ENCODE peak calls at places on chromosomes 4 and X, in six cellular contexts. I is HCT116, M is NB4, X is transverse colon, W is sigmoid colon, S is adrenal gland. E is an unnamed sample.
A peak's percentile ranks its signal among the peaks of the same experiment; 100 is the strongest.

GRCh38 chrX:39519566-39520301 is 578.0 kb downstream of the BCOR start:
- DNase-seq in I (no peak), M (no peak), X (no peak), W (no peak), S (no peak), E (no peak)

GRCh38 chrX:33307954-33308353 is 96.6 kb upstream of the DMD start:
- DNase-seq in I (no peak), M (no peak), X (no peak), W (no peak), S (peak; percentile 1), E (no peak)

GRCh38 chr4:16496501-16496900 is 270.2 kb upstream of the TAPT1 start:
- DNase-seq in I (no peak), M (no peak), X (no peak), W (no peak), S (peak; percentile 82), E (no peak)

GRCh38 chr4:85166318-85166717 is 199.8 kb upstream of the WDFY3 start:
- DNase-seq in I (no peak), M (no peak), X (peak; percentile 61), W (no peak), S (no peak), E (no peak)

GRCh38 chr4:90328558-90328957 is 201.4 kb downstream of the CCSER1 start:
- DNase-seq in I (peak; percentile 44), M (peak; percentile 89), X (peak; percentile 33), W (no peak), S (peak; percentile 34), E (peak; percentile 81)

GRCh38 chr4:36310793-36311192 is 29.4 kb downstream of the DTHD1 start:
- DNase-seq in I (no peak), M (peak; percentile 97), X (peak; percentile 23), W (peak; percentile 71), S (peak; percentile 42), E (peak; percentile 30)

GRCh38 chr4:139609647-139610046 is 53.6 kb upstream of the SETD7 start:
- DNase-seq in I (no peak), M (no peak), X (no peak), W (no peak), S (no peak), E (no peak)

GRCh38 chr4:3871181-3871852 is 105.1 kb downstream of the ADRA2C start:
- DNase-seq in I (no peak), M (no peak), X (no peak), W (peak; percentile 56), S (no peak), E (peak; percentile 41)

GRCh38 chrX:136336623-136337022 is 35.9 kb downstream of the ADGRG4 start:
- DNase-seq in I (peak; percentile 3), M (peak; percentile 2), X (no peak), W (no peak), S (no peak), E (no peak)

GRCh38 chrX:150569155-150569477 is 695 bp downstream of the MTM1 start:
- DNase-seq in I (no peak), M (peak; percentile 85), X (peak; percentile 47), W (no peak), S (peak; percentile 43), E (no peak)

GRCh38 chr4:1207157-1207470 is 34.7 kb upstream of the SPON2 start:
- DNase-seq in I (no peak), M (no peak), X (no peak), W (peak; percentile 66), S (no peak), E (no peak)

GRCh38 chr4:8850830-8851188 is 20.8 kb downstream of the HMX1 start:
- DNase-seq in I (no peak), M (no peak), X (no peak), W (no peak), S (no peak), E (no peak)

GRCh38 chrX:2828404-2829065 is at the start of gene GYG2:
- DNase-seq in I (no peak), M (no peak), X (peak; percentile 35), W (no peak), S (no peak), E (no peak)
- H3K4me3 ChIP-seq in I (no peak within 1 kb of the TSS), M (no peak within 1 kb of the TSS), X (peak within 1 kb of the TSS; percentile 49), W (peak within 1 kb of the TSS; percentile 57), S (peak within 1 kb of the TSS; percentile 49), E (peak within 1 kb of the TSS; percentile 23)

DNA sequence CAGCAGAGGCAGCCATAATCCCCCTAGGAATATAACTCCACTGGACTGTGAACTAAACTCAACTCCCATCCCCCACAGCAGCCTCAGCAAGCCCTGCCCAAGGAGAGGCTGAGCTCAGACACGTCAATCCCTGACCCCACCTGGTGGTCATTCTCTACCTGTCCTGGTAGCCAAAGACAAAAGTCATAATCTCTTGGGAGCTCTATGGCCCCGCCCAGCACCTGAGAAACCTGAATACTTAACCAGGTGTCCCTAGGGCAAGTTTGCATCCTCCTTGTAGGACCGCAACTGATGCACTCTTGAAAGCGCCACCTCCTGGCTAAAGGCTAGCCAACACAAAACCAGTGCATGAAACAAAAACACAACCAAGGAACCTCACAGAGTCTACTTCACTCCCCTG is 18.4 kb downstream of the CT47B1 start:
- DNase-seq in I (peak; percentile 7), M (no peak), X (no peak), W (no peak), S (no peak), E (no peak)
- TF ChIP-seq CTCF in I (peak; percentile 37), M (no peak), X (no peak), W (no peak), S (no peak), E (no peak)

DNA sequence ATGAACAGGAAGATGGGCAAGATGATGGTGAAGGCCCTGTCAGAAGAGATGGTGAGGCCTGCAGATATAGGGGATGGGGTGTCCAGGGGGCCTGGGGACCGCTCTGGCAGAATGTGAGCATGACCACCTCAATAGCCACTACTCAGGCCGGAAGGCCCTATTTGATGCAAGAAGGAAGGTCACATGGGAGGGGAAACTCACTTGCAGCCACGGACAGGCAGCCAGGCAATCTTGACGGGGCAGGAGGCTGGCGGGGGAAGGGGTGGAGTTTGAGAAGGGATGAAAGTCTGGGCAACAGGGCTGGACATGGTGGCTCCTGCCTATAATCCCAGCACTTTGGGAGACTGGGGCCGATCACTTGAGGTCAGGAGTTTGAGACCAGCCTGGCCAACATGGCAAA is 8.8 kb downstream of the SASH3 start:
- DNase-seq in I (no peak), M (no peak), X (no peak), W (peak; percentile 15), S (no peak), E (no peak)
- TF ChIP-seq POLR2A in I (no peak), M (no peak), X (no peak), W (no peak), S (no peak), E (no peak)

GRCh38 chr4:104906274-104906673 is 240.4 kb upstream of the TET2 start:
- DNase-seq in I (no peak), M (no peak), X (no peak), W (no peak), S (no peak), E (no peak)
- H3K4me3 ChIP-seq in I (no peak overlapping the region), M (no peak overlapping the region), X (no peak overlapping the region), W (no peak overlapping the region), S (no peak overlapping the region), E (no peak overlapping the region)

GRCh38 chrX:40734956-40735317 is 405 bp downstream of the MED14 start:
- DNase-seq in I (no peak), M (peak; percentile 57), X (peak; percentile 37), W (peak; percentile 67), S (peak; percentile 18), E (peak; percentile 16)

GRCh38 chrX:40736170-40736505 is 796 bp upstream of the MED14 start:
- DNase-seq in I (no peak), M (no peak), X (no peak), W (no peak), S (no peak), E (no peak)

GRCh38 chrX:40733691-40734090 is 1.7 kb downstream of the MED14 start:
- DNase-seq in I (no peak), M (no peak), X (no peak), W (no peak), S (no peak), E (no peak)

GRCh38 chrX:40729923-40730584 is 5.3 kb downstream of the MED14 start:
- DNase-seq in I (no peak), M (peak; percentile 42), X (peak; percentile 30), W (no peak), S (no peak), E (no peak)

DNA sequence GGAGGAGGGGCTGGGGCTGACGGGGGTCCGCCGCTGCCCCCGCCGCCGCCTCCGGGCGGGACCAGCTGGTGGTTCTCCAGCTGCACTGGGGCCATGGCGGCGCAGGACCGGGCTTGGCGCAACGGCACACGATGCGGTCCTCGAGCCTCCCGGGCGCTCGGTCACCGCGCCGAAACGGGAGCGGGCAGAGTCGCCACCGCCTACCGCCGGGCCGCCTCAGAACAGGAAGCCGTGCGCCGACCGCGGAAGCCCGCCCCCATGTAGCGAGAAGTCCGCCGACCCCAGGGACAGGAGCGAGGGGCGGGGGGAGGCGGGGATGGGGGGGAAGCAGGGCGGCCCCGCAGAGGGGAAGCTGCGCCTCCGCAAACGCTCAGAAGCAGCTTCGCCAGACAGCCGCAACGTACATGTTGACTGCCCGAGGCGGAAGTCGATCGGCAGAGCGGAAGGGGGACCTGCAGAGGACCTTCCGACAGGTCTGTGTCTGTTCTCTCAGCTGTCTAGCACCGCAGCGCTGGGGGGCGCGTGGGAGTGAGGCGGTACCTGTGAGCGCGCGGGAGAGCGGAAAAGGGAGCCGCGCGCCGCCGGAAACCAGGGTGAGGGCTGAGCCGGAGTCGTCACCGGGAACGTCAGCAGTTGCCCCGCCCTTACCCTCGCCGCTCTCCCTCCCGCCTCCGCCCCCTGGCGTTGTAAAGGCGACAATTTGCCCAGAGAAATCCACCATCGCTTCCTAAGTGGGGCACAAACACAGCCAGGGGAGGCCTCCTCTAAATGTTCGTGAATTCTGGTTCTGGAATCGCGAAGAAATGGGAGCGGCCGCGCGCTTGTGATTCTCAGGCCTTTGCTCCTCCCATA is at the start of gene MED14:
- DNase-seq in I (peak; percentile 72), M (peak; percentile 94), X (peak; percentile 93), W (peak; percentile 92), S (peak; percentile 83), E (peak; percentile 90)
- TF ChIP-seq CTCF in I (peak; percentile 30), M (peak; percentile 41), X (peak; percentile 63), W (peak; percentile 7), S (peak; percentile 54), E (no peak)